ENCODE peak calls at places on chromosomes 13 and 19, in eight cellular contexts. One of them, this sample, is unnamed.

GRCh38 chr13:42592915-42593718 is 19.2 kb downstream of the TNFSF11 start:
- DNase-seq in NCI-H1105: no peak
- DNase-seq in stimulated activated CD4-positive, alpha-beta T cell treated with anti-CD3 and anti-CD28 coated beads, Interleukin-4, amount 100 ng/mL, for 1 hour: no peak
- DNase-seq in DMS 273 treated with DMSO at 0.1 percent for 48 hours: no peak
- DNase-seq in Right ventricle myocardium superior: no peak
- DNase-seq in stimulated activated CD8-positive, alpha-beta memory T cell treated with anti-CD3 and anti-CD28 coated beads, Interleukin-4, amount 100 ng/mL, for 1 hour: no peak
- DNase-seq in A673: no peak
- DNase-seq in A549: no peak
- DNase-seq in this sample: no peak

GRCh38 chr19:51292971-51293370 is 18.5 kb upstream of the IGLON5 start:
- DNase-seq in stimulated activated CD4-positive, alpha-beta T cell treated with anti-CD3 and anti-CD28 coated beads, Interleukin-4, amount 100 ng/mL, for 1 hour: no peak
- DNase-seq in stimulated activated CD8-positive, alpha-beta memory T cell treated with anti-CD3 and anti-CD28 coated beads, Interleukin-4, amount 100 ng/mL, for 1 hour: no peak
- DNase-seq in Right ventricle myocardium superior: no peak
- DNase-seq in NCI-H1105: no peak
- DNase-seq in A549: no peak
- DNase-seq in DMS 273 treated with DMSO at 0.1 percent for 48 hours: no peak
- DNase-seq in A673: no peak
- DNase-seq in this sample: no peak

GRCh38 chr19:45601524-45602522 is at the start of gene GPR4:
- DNase-seq in DMS 273 treated with DMSO at 0.1 percent for 48 hours: no peak
- DNase-seq in stimulated activated CD4-positive, alpha-beta T cell treated with anti-CD3 and anti-CD28 coated beads, Interleukin-4, amount 100 ng/mL, for 1 hour: no peak
- DNase-seq in stimulated activated CD8-positive, alpha-beta memory T cell treated with anti-CD3 and anti-CD28 coated beads, Interleukin-4, amount 100 ng/mL, for 1 hour: no peak
- DNase-seq in Right ventricle myocardium superior: peak
- DNase-seq in A549: no peak
- DNase-seq in A673: no peak
- DNase-seq in NCI-H1105: peak
- DNase-seq in this sample: no peak

GRCh38 chr19:45506246-45506990 is 861 bp upstream of the VASP start:
- DNase-seq in Right ventricle myocardium superior: peak
- DNase-seq in NCI-H1105: peak
- DNase-seq in A549: peak
- DNase-seq in stimulated activated CD8-positive, alpha-beta memory T cell treated with anti-CD3 and anti-CD28 coated beads, Interleukin-4, amount 100 ng/mL, for 1 hour: peak
- DNase-seq in stimulated activated CD4-positive, alpha-beta T cell treated with anti-CD3 and anti-CD28 coated beads, Interleukin-4, amount 100 ng/mL, for 1 hour: peak
- DNase-seq in DMS 273 treated with DMSO at 0.1 percent for 48 hours: peak
- DNase-seq in A673: peak
- DNase-seq in this sample: peak

GRCh38 chr19:34962281-34962944 is 1.6 kb downstream of the ZNF792 start:
- DNase-seq in stimulated activated CD4-positive, alpha-beta T cell treated with anti-CD3 and anti-CD28 coated beads, Interleukin-4, amount 100 ng/mL, for 1 hour: no peak
- DNase-seq in Right ventricle myocardium superior: no peak
- DNase-seq in A673: peak
- DNase-seq in NCI-H1105: no peak
- DNase-seq in DMS 273 treated with DMSO at 0.1 percent for 48 hours: no peak
- DNase-seq in A549: no peak
- DNase-seq in stimulated activated CD8-positive, alpha-beta memory T cell treated with anti-CD3 and anti-CD28 coated beads, Interleukin-4, amount 100 ng/mL, for 1 hour: no peak
- DNase-seq in this sample: no peak

GRCh38 chr19:18414504-18415176 is 4.6 kb upstream of the SSBP4 start:
- DNase-seq in Right ventricle myocardium superior: peak
- DNase-seq in NCI-H1105: no peak
- DNase-seq in stimulated activated CD4-positive, alpha-beta T cell treated with anti-CD3 and anti-CD28 coated beads, Interleukin-4, amount 100 ng/mL, for 1 hour: no peak
- DNase-seq in A673: no peak
- DNase-seq in stimulated activated CD8-positive, alpha-beta memory T cell treated with anti-CD3 and anti-CD28 coated beads, Interleukin-4, amount 100 ng/mL, for 1 hour: no peak
- DNase-seq in DMS 273 treated with DMSO at 0.1 percent for 48 hours: no peak
- DNase-seq in A549: no peak
- DNase-seq in this sample: no peak

GRCh38 chr19:33260628-33261418 is 35.2 kb upstream of the SLC7A10 start:
- DNase-seq in stimulated activated CD8-positive, alpha-beta memory T cell treated with anti-CD3 and anti-CD28 coated beads, Interleukin-4, amount 100 ng/mL, for 1 hour: no peak
- DNase-seq in stimulated activated CD4-positive, alpha-beta T cell treated with anti-CD3 and anti-CD28 coated beads, Interleukin-4, amount 100 ng/mL, for 1 hour: no peak
- DNase-seq in DMS 273 treated with DMSO at 0.1 percent for 48 hours: no peak
- DNase-seq in Right ventricle myocardium superior: peak
- DNase-seq in A673: no peak
- DNase-seq in A549: no peak
- DNase-seq in NCI-H1105: no peak
- DNase-seq in this sample: no peak

GRCh38 chr13:109700176-109700575 is 86.2 kb downstream of the IRS2 start:
- DNase-seq in Right ventricle myocardium superior: peak
- DNase-seq in A673: peak
- DNase-seq in stimulated activated CD4-positive, alpha-beta T cell treated with anti-CD3 and anti-CD28 coated beads, Interleukin-4, amount 100 ng/mL, for 1 hour: no peak
- DNase-seq in NCI-H1105: peak
- DNase-seq in A549: no peak
- DNase-seq in stimulated activated CD8-positive, alpha-beta memory T cell treated with anti-CD3 and anti-CD28 coated beads, Interleukin-4, amount 100 ng/mL, for 1 hour: no peak
- DNase-seq in DMS 273 treated with DMSO at 0.1 percent for 48 hours: peak
- DNase-seq in this sample: no peak

GRCh38 chr19:51702103-51702753 is 9.1 kb downstream of the SPACA6 start:
- DNase-seq in stimulated activated CD8-positive, alpha-beta memory T cell treated with anti-CD3 and anti-CD28 coated beads, Interleukin-4, amount 100 ng/mL, for 1 hour: peak
- DNase-seq in A673: peak
- DNase-seq in stimulated activated CD4-positive, alpha-beta T cell treated with anti-CD3 and anti-CD28 coated beads, Interleukin-4, amount 100 ng/mL, for 1 hour: peak
- DNase-seq in A549: peak
- DNase-seq in Right ventricle myocardium superior: peak
- DNase-seq in DMS 273 treated with DMSO at 0.1 percent for 48 hours: no peak
- DNase-seq in NCI-H1105: no peak
- DNase-seq in this sample: peak

GRCh38 chr13:74206061-74206561 is 71.9 kb upstream of the KLF12 start:
- DNase-seq in A549: no peak
- DNase-seq in NCI-H1105: no peak
- DNase-seq in stimulated activated CD4-positive, alpha-beta T cell treated with anti-CD3 and anti-CD28 coated beads, Interleukin-4, amount 100 ng/mL, for 1 hour: no peak
- DNase-seq in A673: peak
- DNase-seq in stimulated activated CD8-positive, alpha-beta memory T cell treated with anti-CD3 and anti-CD28 coated beads, Interleukin-4, amount 100 ng/mL, for 1 hour: no peak
- DNase-seq in DMS 273 treated with DMSO at 0.1 percent for 48 hours: no peak
- DNase-seq in Right ventricle myocardium superior: no peak
- DNase-seq in this sample: no peak

GRCh38 chr13:65063753-65064152 is 2166.4 kb downstream of the PCDH9 start:
- DNase-seq in A673: peak
- DNase-seq in Right ventricle myocardium superior: no peak
- DNase-seq in NCI-H1105: no peak
- DNase-seq in stimulated activated CD8-positive, alpha-beta memory T cell treated with anti-CD3 and anti-CD28 coated beads, Interleukin-4, amount 100 ng/mL, for 1 hour: no peak
- DNase-seq in stimulated activated CD4-positive, alpha-beta T cell treated with anti-CD3 and anti-CD28 coated beads, Interleukin-4, amount 100 ng/mL, for 1 hour: no peak
- DNase-seq in A549: no peak
- DNase-seq in DMS 273 treated with DMSO at 0.1 percent for 48 hours: no peak
- DNase-seq in this sample: no peak

GRCh38 chr19:56566904-56567273 is 379 bp upstream of the ZNF470 start:
- DNase-seq in stimulated activated CD8-positive, alpha-beta memory T cell treated with anti-CD3 and anti-CD28 coated beads, Interleukin-4, amount 100 ng/mL, for 1 hour: no peak
- DNase-seq in A549: peak
- DNase-seq in A673: peak
- DNase-seq in NCI-H1105: no peak
- DNase-seq in DMS 273 treated with DMSO at 0.1 percent for 48 hours: peak
- DNase-seq in stimulated activated CD4-positive, alpha-beta T cell treated with anti-CD3 and anti-CD28 coated beads, Interleukin-4, amount 100 ng/mL, for 1 hour: peak
- DNase-seq in Right ventricle myocardium superior: peak
- DNase-seq in this sample: peak

This sample was measured in activated naive CD4-positive, alpha-beta T cell treated with anti-CD3 and anti-CD28 coated beads, Interleukin-2, amount 50 U/mL, for 16 hours.